ENCODE peak calls at places on chromosomes 2 and 18, in four cellular contexts. P, E, D and L are unnamed samples.

GRCh38 chr18:22417496-22418188 is at the start of gene CTAGE1:
- DNase-seq in E (no peak), P (no peak), D (no peak), L (peak)

GRCh38 chr2:28981016-28981441 is at the start of gene TOGARAM2:
- DNase-seq in P (no peak), D (no peak), E (no peak), L (peak)

GRCh38 chr2:189835855-189836558 is 51.8 kb downstream of the PMS1 start:
- DNase-seq in P (no peak), E (no peak), D (no peak), L (no peak)

GRCh38 chr18:51337406-51337805 is 139.9 kb upstream of the MEX3C start:
- DNase-seq in P (no peak), E (no peak), D (no peak), L (peak)

GRCh38 chr18:56291229-56291796 is 347.1 kb downstream of the TXNL1 start:
- DNase-seq in D (no peak), E (no peak), P (no peak), L (peak)

GRCh38 chr18:79516441-79516931 is 120.8 kb downstream of the NFATC1 start:
- DNase-seq in D (no peak), E (no peak), P (peak), L (no peak)

GRCh38 chr2:177489719-177490301 is 97.2 kb downstream of the AGPS start:
- DNase-seq in E (no peak), D (peak), P (no peak), L (peak)

GRCh38 chr2:69164379-69164778 is 151.4 kb downstream of the ANTXR1 start:
- DNase-seq in D (peak), E (no peak), P (no peak), L (peak)

GRCh38 chr18:59065684-59066083 is 74.0 kb upstream of the SEC11C start:
- DNase-seq in P (no peak), D (no peak), E (no peak), L (no peak)

GRCh38 chr18:77131100-77131651 is 1.4 kb downstream of the MBP start:
- DNase-seq in P (no peak), E (peak), D (no peak), L (no peak)

GRCh38 chr18:3451989-3452749 is 2.2 kb downstream of the TGIF1 start:
- DNase-seq in P (peak), E (no peak), D (peak), L (peak)

GRCh38 chr2:111706481-111707001 is 177.5 kb downstream of the ANAPC1 start:
- DNase-seq in P (peak), E (no peak), D (no peak), L (no peak)

GRCh38 chr18:58216071-58216471 is 172.0 kb downstream of the NEDD4L start:
- DNase-seq in P (no peak), E (no peak), D (peak), L (peak)

GRCh38 chr18:64134044-64134757 is 14.7 kb downstream of the LINC00305 start:
- DNase-seq in P (no peak), E (no peak), D (no peak), L (peak)

GRCh38 chr2:143875295-143876199 is 644.4 kb downstream of the ZEB2 start:
- DNase-seq in D (no peak), P (no peak), E (no peak), L (no peak)

GRCh38 chr2:160355080-160355479 is 138.5 kb downstream of the RBMS1 start:
- DNase-seq in P (no peak), E (no peak), D (no peak), L (no peak)

GRCh38 chr18:65955747-65956146 is 204.9 kb downstream of the CDH7 start:
- DNase-seq in P (no peak), D (no peak), E (no peak), L (no peak)

GRCh38 chr2:157438907-157439791 is 4.7 kb downstream of the CYTIP start:
- DNase-seq in D (peak), P (no peak), E (no peak), L (no peak)

GRCh38 chr2:35081001-35081628 is 1274.5 kb upstream of the CRIM1 start:
- DNase-seq in D (no peak), E (no peak), P (no peak), L (no peak)

GRCh38 chr2:111119004-111119846 is 1.5 kb upstream of the BCL2L11 start:
- DNase-seq in E (peak), D (peak), P (peak), L (peak)

GRCh38 chr2:61670591-61671503 is 132.7 kb upstream of the XPO1 start:
- DNase-seq in D (peak), P (no peak), E (peak), L (peak)

GRCh38 chr2:136057802-136058140 is 60.2 kb downstream of the CXCR4 start:
- DNase-seq in E (no peak), P (no peak), D (no peak), L (no peak)

GRCh38 chr2:96890252-96890651 is 20.4 kb upstream of the SEMA4C start:
- DNase-seq in P (no peak), D (no peak), E (no peak), L (no peak)

GRCh38 chr18:61334491-61334850 is 1.2 kb downstream of the CDH20 start:
- DNase-seq in D (no peak), P (no peak), E (no peak), L (no peak)

GRCh38 chr2:74197049-74197448 is 1.4 kb upstream of the MTHFD2 start:
- DNase-seq in E (no peak), D (no peak), P (no peak), L (no peak)

GRCh38 chr2:223725494-223725893 is 111.9 kb downstream of the AP1S3 start:
- DNase-seq in P (no peak), E (no peak), D (peak), L (peak)

GRCh38 chr18:26233208-26233607 is 7.0 kb downstream of the TAF4B start:
- DNase-seq in P (no peak), D (no peak), E (no peak), L (no peak)

GRCh38 chr2:199707584-199708185 is 143.3 kb downstream of the FTCDNL1 start:
- DNase-seq in P (no peak), D (no peak), E (no peak), L (no peak)

GRCh38 chr18:58303363-58303762 is 259.3 kb downstream of the NEDD4L start:
- DNase-seq in P (no peak), E (peak), D (no peak), L (no peak)

GRCh38 chr2:207205173-207205957 is 39.6 kb upstream of the KLF7 start:
- DNase-seq in P (no peak), D (no peak), E (no peak), L (no peak)

GRCh38 chr2:174259981-174260380 is 11.6 kb upstream of the OLA1 start:
- DNase-seq in D (no peak), P (no peak), E (no peak), L (peak)

GRCh38 chr2:177983183-177983788 is 89.3 kb downstream of the PDE11A start:
- DNase-seq in D (peak), P (no peak), E (no peak), L (peak)